ENCODE peak calls at places on chromosomes 13 and 19, in four cellular contexts. R, Z, Y and N are unnamed samples.

GRCh38 chr13:78978381-78978998 is 319.5 kb upstream of the OBI1 start:
- DNase-seq in Y (peak), R (peak), Z (peak), N (no peak)

GRCh38 chr19:371501-372160 is 27.0 kb upstream of the MIER2 start:
- DNase-seq in Z (no peak), Y (no peak), R (no peak), N (no peak)

GRCh38 chr19:2043864-2044708 is 7.0 kb downstream of the MKNK2 start:
- DNase-seq in Z (no peak), Y (peak), R (no peak), N (no peak)

GRCh38 chr19:39263912-39264305 is 4.3 kb upstream of the IFNL2 start:
- DNase-seq in Z (no peak), Y (no peak), R (peak), N (no peak)

GRCh38 chr19:49514151-49514550 is 1.7 kb downstream of the FCGRT start:
- DNase-seq in Z (no peak), R (no peak), Y (no peak), N (no peak)

GRCh38 chr13:30837227-30838159 is 68.6 kb upstream of the MEDAG start:
- DNase-seq in R (no peak), Z (no peak), Y (no peak), N (no peak)

GRCh38 chr13:87680298-87680697 is 9.1 kb downstream of the SLITRK5 start:
- DNase-seq in Z (peak), R (no peak), Y (no peak), N (peak)

GRCh38 chr13:112056739-112057433 is 10.1 kb upstream of the SOX1 start:
- DNase-seq in Z (no peak), Y (no peak), R (no peak), N (peak)

GRCh38 chr13:33279414-33279813 is 6.1 kb downstream of the STARD13 start:
- DNase-seq in Z (peak), R (no peak), Y (no peak), N (no peak)

GRCh38 chr19:40933025-40933424 is 51.0 kb upstream of the CYP2A7 start:
- DNase-seq in R (no peak), Y (no peak), Z (peak), N (no peak)

GRCh38 chr19:5907216-5907615 is 2.5 kb downstream of the VMAC start:
- DNase-seq in Z (no peak), R (no peak), Y (no peak), N (no peak)

GRCh38 chr13:74372511-74372910 is 238.3 kb upstream of the KLF12 start:
- DNase-seq in Z (no peak), R (no peak), Y (no peak), N (no peak)

GRCh38 chr19:39199025-39199424 is 2.3 kb downstream of the NCCRP1 start:
- DNase-seq in R (peak), Z (no peak), Y (no peak), N (no peak)

GRCh38 chr13:30972888-30973377 is 40.5 kb downstream of the TEX26 start:
- DNase-seq in Y (no peak), R (no peak), Z (peak), N (no peak)

GRCh38 chr13:44637581-44637980 is 61.5 kb upstream of the TSC22D1 start:
- DNase-seq in Y (no peak), R (no peak), Z (no peak), N (no peak)

GRCh38 chr19:45577111-45577905 is 7.3 kb downstream of the OPA3 start:
- DNase-seq in Z (peak), R (peak), Y (no peak), N (no peak)

GRCh38 chr13:105627270-105627669 is 908.2 kb downstream of the EFNB2 start:
- DNase-seq in R (no peak), Z (peak), Y (no peak), N (no peak)

GRCh38 chr19:16041571-16042386 is 34.5 kb upstream of the TPM4 start:
- DNase-seq in R (peak), Z (peak), Y (peak), N (no peak)

GRCh38 chr19:49335071-49335783 is at the start of gene CD37:
- DNase-seq in Y (peak), Z (no peak), R (peak), N (no peak)

GRCh38 chr19:34430738-34431625 is 2.8 kb downstream of the UBA2 start:
- DNase-seq in Z (peak), Y (peak), R (no peak), N (peak)

GRCh38 chr13:111599791-111600190 is 279.3 kb downstream of the TEX29 start:
- DNase-seq in R (no peak), Y (no peak), Z (no peak), N (no peak)

GRCh38 chr13:66933994-66934393 is 296.1 kb downstream of the PCDH9 start:
- DNase-seq in Y (no peak), Z (peak), R (no peak), N (no peak)

GRCh38 chr13:110397445-110397844 is 90.4 kb downstream of the COL4A2 start:
- DNase-seq in Y (no peak), R (no peak), Z (peak), N (no peak)

GRCh38 chr13:98525852-98526512 is 50.9 kb downstream of the STK24 start:
- DNase-seq in Z (no peak), R (no peak), Y (no peak), N (no peak)

GRCh38 chr13:107734891-107735620 is 480.3 kb downstream of the LIG4 start:
- DNase-seq in Y (no peak), Z (no peak), R (no peak), N (no peak)

GRCh38 chr19:10219678-10220077 is 11.5 kb downstream of the S1PR2 start:
- DNase-seq in R (no peak), Y (no peak), Z (peak), N (no peak)

GRCh38 chr19:44757735-44758505 is 9.4 kb downstream of the BCL3 start:
- DNase-seq in Z (no peak), R (peak), Y (no peak), N (no peak)

GRCh38 chr19:19563348-19563848 is 25.3 kb downstream of the CILP2 start:
- DNase-seq in Y (no peak), Z (no peak), R (no peak), N (no peak)

GRCh38 chr13:95388420-95389079 is 87.3 kb upstream of the ABCC4 start:
- DNase-seq in Y (no peak), R (no peak), Z (no peak), N (no peak)

GRCh38 chr19:44111910-44112463 is 1.2 kb upstream of the ZNF225 start:
- DNase-seq in Y (no peak), R (no peak), Z (no peak), N (peak)

GRCh38 chr13:59677966-59678814 is 485.5 kb downstream of the DIAPH3 start:
- DNase-seq in Y (no peak), R (no peak), Z (peak), N (no peak)